ENCODE peak calls at places on chromosomes 7 and 10, in five cellular contexts. F is kidney tubule cell, Y is substantia nigra, N is small intestine, O is DMS 273 treated with DMSO at 0.1 percent for 48 hours. G is an unnamed sample.

GRCh38 chr7:66950763-66951162 is 29.7 kb downstream of the TMEM248 start:
- DNase-seq in O (no peak), N (no peak), Y (no peak), F (no peak), G (no peak)

GRCh38 chr10:121598261-121599249 is at the start of gene FGFR2:
- DNase-seq in Y (peak; percentile 75), F (peak; percentile 81), O (peak; percentile 46), N (peak; percentile 78), G (no peak)

GRCh38 chr10:27744478-27745379 is 890 bp downstream of the MKX start:
- DNase-seq in F (peak; percentile 17), N (peak; percentile 17), O (no peak), Y (no peak), G (no peak)

GRCh38 chr10:103394180-103394579 is 2.1 kb downstream of the ATP5MK start:
- DNase-seq in O (no peak), Y (no peak), F (peak; percentile 46), N (peak; percentile 2), G (no peak)

GRCh38 chr7:45662018-45662417 is 87.8 kb downstream of the ADCY1 start:
- DNase-seq in O (no peak), F (no peak), N (no peak), Y (no peak), G (no peak)

GRCh38 chr7:30029696-30030095 is 1.5 kb downstream of the PLEKHA8 start:
- DNase-seq in N (peak; percentile 50), Y (no peak), F (peak; percentile 42), O (no peak), G (no peak)

GRCh38 chr10:32958992-32959703 is 1.1 kb upstream of the ITGB1 start:
- DNase-seq in N (peak; percentile 24), F (peak; percentile 49), Y (no peak), O (no peak), G (peak; percentile 16)

GRCh38 chr7:149180713-149181112 is 14.6 kb upstream of the ZNF282 start:
- DNase-seq in F (no peak), Y (no peak), N (no peak), O (no peak), G (no peak)

GRCh38 chr10:116147162-116147906 is 125.7 kb downstream of the GFRA1 start:
- DNase-seq in F (no peak), Y (no peak), N (no peak), O (no peak), G (no peak)

GRCh38 chr10:20277820-20278219 is 461.6 kb downstream of the PLXDC2 start:
- DNase-seq in F (no peak), N (no peak), Y (no peak), O (no peak), G (no peak)

GRCh38 chr7:18610331-18610948 is 114.9 kb downstream of the HDAC9 start:
- DNase-seq in F (peak; percentile 50), N (peak; percentile 16), O (no peak), Y (no peak), G (no peak)

GRCh38 chr10:17059197-17059688 is 70.4 kb downstream of the CUBN start:
- DNase-seq in N (no peak), O (no peak), Y (no peak), F (peak; percentile 43), G (no peak)

GRCh38 chr7:110144599-110144998 is 946.3 kb upstream of the LRRN3 start:
- DNase-seq in Y (no peak), F (no peak), O (no peak), N (no peak), G (no peak)

GRCh38 chr7:87574630-87575029 is 26.1 kb downstream of the ABCB1 start:
- DNase-seq in Y (no peak), N (no peak), F (peak; percentile 88), O (no peak), G (no peak)

GRCh38 chr10:21584834-21585530 is 51.0 kb downstream of the MLLT10 start:
- DNase-seq in Y (no peak), O (no peak), N (no peak), F (no peak), G (no peak)

GRCh38 chr7:7014827-7015610 is 167.3 kb upstream of the C1GALT1 start:
- DNase-seq in Y (no peak), F (peak; percentile 40), O (peak; percentile 81), N (no peak), G (peak; percentile 81)

GRCh38 chr7:40544277-40544723 is 409.5 kb downstream of the SUGCT start:
- DNase-seq in Y (no peak), F (no peak), O (no peak), N (no peak), G (no peak)

GRCh38 chr10:35412336-35412735 is 76.0 kb downstream of the CCNY start:
- DNase-seq in O (no peak), F (no peak), Y (no peak), N (no peak), G (no peak)

GRCh38 chr7:929311-929711 is 25.2 kb downstream of the ADAP1 start:
- DNase-seq in F (no peak), Y (no peak), O (no peak), N (no peak), G (no peak)

GRCh38 chr10:133242611-133243356 is 5.1 kb downstream of the VENTX start:
- DNase-seq in N (no peak), F (no peak), Y (no peak), O (no peak), G (no peak)

GRCh38 chr10:66717221-66717981 is 208.4 kb upstream of the LRRTM3 start:
- DNase-seq in F (peak; percentile 49), O (no peak), N (peak; percentile 95), Y (no peak), G (no peak)

GRCh38 chr7:105098863-105099515 is 85.0 kb downstream of the KMT2E start:
- DNase-seq in N (no peak), O (no peak), F (peak; percentile 51), Y (no peak), G (no peak)

GRCh38 chr10:58851606-58852005 is 324.8 kb upstream of the PHYHIPL start:
- DNase-seq in F (peak; percentile 79), Y (no peak), O (no peak), N (no peak), G (no peak)

GRCh38 chr7:20267482-20267881 is 50.3 kb upstream of the MACC1 start:
- DNase-seq in O (no peak), N (no peak), Y (no peak), F (no peak), G (no peak)

GRCh38 chr7:38568497-38568896 is 62.7 kb downstream of the AMPH start:
- DNase-seq in F (no peak), O (no peak), Y (no peak), N (no peak), G (no peak)

GRCh38 chr7:738723-739454 is 11.8 kb upstream of the PRKAR1B start:
- DNase-seq in O (no peak), F (no peak), Y (no peak), N (no peak), G (no peak)

GRCh38 chr10:77533156-77533886 is 104.3 kb downstream of the KCNMA1 start:
- DNase-seq in F (peak; percentile 81), N (peak; percentile 28), Y (no peak), O (no peak), G (no peak)

GRCh38 chr7:134752006-134752760 is 27.3 kb upstream of the CALD1 start:
- DNase-seq in Y (no peak), F (peak; percentile 23), N (no peak), O (no peak), G (no peak)

GRCh38 chr10:110174201-110174600 is 33.2 kb upstream of the MXI1 start:
- DNase-seq in N (no peak), Y (no peak), O (no peak), F (no peak), G (no peak)

GRCh38 chr7:36161996-36162395 is 8.9 kb downstream of the EEPD1 start:
- DNase-seq in N (no peak), F (peak; percentile 95), O (no peak), Y (no peak), G (no peak)